ENCODE peak calls at places on chromosomes 1 and 21, in four cellular contexts. T, Q, A and Z are unnamed samples.
A peak's percentile ranks its signal among the peaks of the same experiment; 100 is the strongest.

GRCh38 chr1:9278585-9279153 is 14.0 kb upstream of the SPSB1 start:
- DNase-seq in A (no peak), Q (no peak), T (no peak), Z (no peak)

GRCh38 chr1:156260896-156261295 is 13.0 kb upstream of the PAQR6 start:
- DNase-seq in T (no peak), A (no peak), Q (no peak), Z (no peak)

GRCh38 chr1:41486053-41486891 is 1.8 kb upstream of the EDN2 start:
- DNase-seq in T (peak; percentile 36), A (no peak), Q (no peak), Z (peak; percentile 36)

GRCh38 chr21:29506214-29506613 is 207.5 kb downstream of the BACH1 start:
- DNase-seq in Q (no peak), T (no peak), A (no peak), Z (no peak)

GRCh38 chr1:38021969-38022368 is 9.4 kb downstream of the UTP11 start:
- DNase-seq in Q (no peak), T (no peak), A (no peak), Z (no peak)

GRCh38 chr1:5943373-5944068 is 48.7 kb downstream of the NPHP4 start:
- DNase-seq in Q (no peak), A (no peak), T (no peak), Z (no peak)

GRCh38 chr1:27992271-27992670 is 32.5 kb downstream of the XKR8 start:
- DNase-seq in Q (no peak), A (no peak), T (peak; percentile 51), Z (no peak)

GRCh38 chr21:36425286-36425685 is 40.1 kb downstream of the CHAF1B start:
- DNase-seq in A (no peak), Q (no peak), T (no peak), Z (peak; percentile 12)

GRCh38 chr1:76256289-76257223 is 182.0 kb downstream of the ST6GALNAC3 start:
- DNase-seq in A (no peak), T (no peak), Q (no peak), Z (no peak)

GRCh38 chr1:44650159-44650831 is 24.0 kb downstream of the TMEM53 start:
- DNase-seq in A (peak; percentile 74), T (no peak), Q (no peak), Z (no peak)

GRCh38 chr1:112513112-112513870 is 4.5 kb downstream of the WNT2B start:
- DNase-seq in A (no peak), Q (no peak), T (no peak), Z (no peak)

GRCh38 chr1:7046314-7046713 is 261.1 kb downstream of the CAMTA1 start:
- DNase-seq in A (no peak), T (no peak), Q (no peak), Z (peak; percentile 26)

GRCh38 chr1:26724938-26725337 is 29.1 kb downstream of the ARID1A start:
- DNase-seq in Q (no peak), A (no peak), T (no peak), Z (no peak)

GRCh38 chr1:199684686-199685273 is 342.7 kb upstream of the NR5A2 start:
- DNase-seq in T (no peak), A (no peak), Q (no peak), Z (no peak)

GRCh38 chr1:161199506-161200119 is 759 bp upstream of the ADAMTS4 start:
- DNase-seq in A (no peak), Q (no peak), T (no peak), Z (no peak)

GRCh38 chr1:239826209-239826608 is 265.5 kb upstream of the FMN2 start:
- DNase-seq in Q (no peak), A (no peak), T (no peak), Z (no peak)

GRCh38 chr1:47774986-47775834 is 222.0 kb downstream of the TRABD2B start:
- DNase-seq in A (no peak), T (no peak), Q (no peak), Z (no peak)

GRCh38 chr1:64302971-64303370 is 99.5 kb downstream of the UBE2U start:
- DNase-seq in T (no peak), Q (no peak), A (no peak), Z (peak; percentile 19)

GRCh38 chr1:61202854-61203603 is 120.7 kb downstream of the NFIA start:
- DNase-seq in T (no peak), Q (no peak), A (no peak), Z (no peak)

GRCh38 chr1:116574581-116575291 is 3.9 kb upstream of the CD58 start:
- DNase-seq in T (no peak), Q (peak; percentile 69), A (peak; percentile 59), Z (no peak)

GRCh38 chr21:37339527-37339889 is 27.1 kb upstream of the DYRK1A start:
- DNase-seq in T (no peak), A (no peak), Q (no peak), Z (no peak)

GRCh38 chr21:32565856-32566465 is 19.4 kb downstream of the TCP10L start:
- DNase-seq in Q (no peak), A (no peak), T (no peak), Z (no peak)

DNA sequence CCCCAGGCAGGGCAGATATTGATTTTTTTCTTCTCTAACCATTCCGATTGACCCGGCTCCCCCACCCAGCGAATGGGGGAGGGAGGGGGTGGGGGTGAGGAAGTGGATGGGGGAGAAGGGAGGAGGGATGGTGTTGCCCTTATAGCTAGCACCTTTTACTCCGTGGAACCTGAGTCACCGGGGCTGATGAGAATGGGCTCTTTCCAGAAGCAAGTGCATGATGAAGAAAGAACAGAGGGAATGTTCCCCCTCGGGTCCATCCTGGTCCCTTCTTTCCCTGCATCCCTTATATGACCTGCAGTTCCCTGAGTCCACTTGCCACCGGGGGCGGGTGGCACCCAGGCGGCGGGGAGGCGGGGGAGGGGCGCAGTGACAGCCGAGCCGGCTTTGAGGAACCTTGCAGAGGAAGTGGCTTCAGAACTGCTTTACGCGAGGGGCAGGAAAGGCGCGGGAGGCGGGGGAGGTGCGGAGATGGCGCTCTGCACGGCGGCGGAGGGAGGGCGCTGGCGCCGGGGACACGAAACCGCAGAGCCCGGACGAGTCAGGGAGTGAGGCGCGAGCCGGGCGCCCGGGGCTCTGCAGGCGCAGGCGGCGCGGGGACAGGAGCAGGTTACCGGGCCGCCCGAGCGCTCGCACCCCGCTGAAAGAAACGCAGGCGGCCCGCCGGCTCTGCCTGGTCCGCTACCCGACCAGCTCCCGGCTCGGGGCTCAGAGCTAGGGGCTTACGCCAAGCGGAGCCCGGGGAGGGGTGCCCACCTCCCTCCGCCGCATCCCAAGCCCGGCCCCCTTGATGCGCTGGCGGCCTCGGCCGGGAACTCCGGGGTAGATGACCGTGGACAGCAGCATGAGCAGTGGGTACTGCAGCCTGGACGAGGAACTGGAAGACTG is 49.7 kb downstream of the RASSF5 start:
- DNase-seq in A (peak; percentile 85), T (peak; percentile 94), Q (peak; percentile 79), Z (no peak)
- TF ChIP-seq CTCF in A (no peak), T (no peak), Q (no peak), Z (no peak)

DNA sequence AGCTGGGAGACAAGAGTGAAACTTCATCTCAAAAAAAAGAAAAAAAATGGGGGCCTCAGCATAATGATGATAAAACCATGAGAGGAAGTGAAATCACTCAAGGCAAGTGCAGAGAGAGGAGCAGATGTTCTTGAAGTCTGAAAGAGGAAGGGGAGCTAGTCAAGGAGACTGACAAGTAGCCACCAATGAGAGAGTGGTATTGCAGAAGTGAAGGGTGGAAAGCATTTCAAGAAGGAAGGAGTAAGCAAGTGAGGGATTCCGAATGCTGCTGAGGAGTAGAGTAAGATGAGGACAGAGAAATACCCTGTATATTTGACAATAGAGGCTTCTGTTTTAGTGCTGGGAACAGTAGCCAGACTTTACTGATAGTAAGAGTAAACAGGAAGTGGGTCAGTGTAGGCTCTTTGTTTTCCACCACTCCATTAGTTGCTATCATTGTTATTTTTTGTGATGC is 2.9 kb downstream of the TATDN3 start:
- DNase-seq in A (no peak), Q (no peak), T (no peak), Z (no peak)
- H3K4me3 ChIP-seq in A (no peak overlapping the region), Q (no peak overlapping the region), T (no peak overlapping the region), Z (no peak overlapping the region)

DNA sequence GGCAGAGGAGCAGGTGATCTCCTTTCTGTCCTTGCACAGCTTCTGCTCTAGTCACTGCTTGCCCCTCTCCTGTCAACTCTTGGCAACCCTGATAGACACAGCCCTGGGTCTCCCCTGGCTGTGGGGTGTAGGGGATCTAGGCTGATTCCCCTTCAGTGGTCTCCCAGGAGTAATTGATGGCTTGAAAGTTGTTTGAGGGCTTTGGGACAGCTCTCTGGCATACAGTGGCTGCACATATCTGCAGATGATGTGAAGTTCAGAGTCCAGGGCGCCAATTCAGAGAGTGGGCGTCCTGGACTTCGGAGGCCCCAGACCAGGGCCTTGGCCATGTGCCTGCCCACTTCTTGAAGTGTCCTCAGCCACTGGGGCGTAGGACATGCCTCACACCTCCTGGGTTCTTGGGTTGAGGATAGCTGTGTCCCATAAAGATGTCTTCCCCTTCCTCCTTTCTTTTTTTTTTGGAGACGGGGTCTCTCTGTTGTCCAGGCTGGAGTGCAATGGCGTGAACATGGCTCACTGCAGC is 2.5 kb downstream of the INAVA start:
- DNase-seq in T (no peak), A (no peak), Q (no peak), Z (no peak)
- TF ChIP-seq CTCF in T (no peak), A (no peak), Q (no peak), Z (no peak)

GRCh38 chr1:152108899-152109222 is 6.4 kb downstream of the TCHH start:
- DNase-seq in T (no peak), A (no peak), Q (no peak), Z (no peak)

GRCh38 chr1:152109998-152110294 is 5.3 kb downstream of the TCHH start:
- DNase-seq in Q (no peak), A (no peak), T (no peak), Z (no peak)

GRCh38 chr1:152107984-152108898 is 7.0 kb downstream of the TCHH start:
- DNase-seq in Q (no peak), T (no peak), A (peak; percentile 23), Z (no peak)

GRCh38 chr1:152110365-152110859 is 4.8 kb downstream of the TCHH start:
- DNase-seq in T (peak; percentile 57), A (peak; percentile 15), Q (no peak), Z (no peak)

DNA sequence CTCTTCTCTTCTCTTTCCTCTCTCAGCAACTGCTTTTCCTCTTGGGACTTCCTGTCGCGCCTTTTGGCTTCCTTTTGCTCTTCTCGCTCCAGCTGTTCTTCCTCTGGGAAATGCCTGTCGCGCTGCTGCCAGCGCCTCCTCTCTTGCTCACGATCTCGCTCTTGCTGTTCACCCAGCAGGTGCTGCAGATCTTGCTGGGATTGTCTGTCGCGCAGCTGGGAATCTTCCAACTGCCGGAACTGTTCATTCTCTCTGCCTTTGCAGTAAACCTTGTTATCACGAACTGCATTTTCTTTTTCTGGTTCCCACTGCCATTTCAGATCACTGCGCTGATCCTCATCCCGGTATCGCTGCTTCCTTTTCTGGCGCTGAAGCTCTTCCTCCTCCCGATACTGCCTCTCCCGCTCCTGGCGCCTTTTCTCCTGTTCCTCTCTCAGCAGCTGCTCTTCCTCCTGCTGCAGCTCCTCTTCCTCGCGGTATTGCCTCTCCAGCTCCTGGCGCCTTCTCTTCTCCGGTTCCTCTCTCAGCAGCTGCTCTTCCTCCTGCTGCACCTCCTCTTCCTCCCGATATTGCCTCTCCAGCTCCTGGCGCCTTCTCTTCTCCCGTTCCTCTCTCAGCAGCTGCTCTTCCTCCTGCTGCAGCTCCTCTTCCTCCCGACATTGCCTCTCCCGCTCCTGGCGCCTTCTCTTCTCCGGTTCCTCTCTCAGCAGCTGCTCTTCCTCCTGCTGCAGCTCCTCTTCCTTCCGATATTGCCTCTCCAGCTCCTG is 5.8 kb downstream of the TCHH start:
- DNase-seq in A (no peak), T (no peak), Q (no peak), Z (no peak)
- H3K4me3 ChIP-seq in A (peak overlapping the region; percentile 67), T (peak overlapping the region; percentile 61), Q (peak overlapping the region; percentile 46), Z (peak overlapping the region; percentile 52)